ENCODE peak calls at places on chromosomes 12 and 14, in six cellular contexts. One of them, this sample, is unnamed.

GRCh38 chr14:65847065-65847847 is 434.7 kb downstream of the FUT8 start:
- DNase-seq in progenitor cell of endocrine pancreas: no peak
- DNase-seq in lung microvascular endothelial cell: no peak
- DNase-seq in bronchial epithelial cell: no peak
- DNase-seq in PC-3: no peak
- DNase-seq in GM06990: no peak
- DNase-seq in this sample: no peak

GRCh38 chr12:114406326-114407033 is 536 bp upstream of the TBX5 start:
- DNase-seq in progenitor cell of endocrine pancreas: no peak
- DNase-seq in lung microvascular endothelial cell: no peak
- DNase-seq in bronchial epithelial cell: no peak
- DNase-seq in PC-3: no peak
- DNase-seq in GM06990: no peak
- DNase-seq in this sample: no peak

GRCh38 chr12:7695159-7695930 is at the start of gene GDF3:
- DNase-seq in progenitor cell of endocrine pancreas: no peak
- DNase-seq in lung microvascular endothelial cell: peak
- DNase-seq in bronchial epithelial cell: no peak
- DNase-seq in PC-3: no peak
- DNase-seq in GM06990: no peak
- DNase-seq in this sample: no peak

GRCh38 chr12:43282106-43282505 is 269.9 kb downstream of the ADAMTS20 start:
- DNase-seq in progenitor cell of endocrine pancreas: no peak
- DNase-seq in lung microvascular endothelial cell: peak
- DNase-seq in bronchial epithelial cell: peak
- DNase-seq in PC-3: peak
- DNase-seq in GM06990: no peak
- DNase-seq in this sample: peak

GRCh38 chr12:52945389-52946232 is 3.3 kb upstream of the KRT18 start:
- DNase-seq in progenitor cell of endocrine pancreas: peak
- DNase-seq in lung microvascular endothelial cell: peak
- DNase-seq in bronchial epithelial cell: peak
- DNase-seq in PC-3: peak
- DNase-seq in GM06990: no peak
- DNase-seq in this sample: no peak

GRCh38 chr12:13375583-13376413 is 179.3 kb downstream of the EMP1 start:
- DNase-seq in progenitor cell of endocrine pancreas: no peak
- DNase-seq in lung microvascular endothelial cell: no peak
- DNase-seq in bronchial epithelial cell: no peak
- DNase-seq in PC-3: peak
- DNase-seq in GM06990: no peak
- DNase-seq in this sample: no peak

GRCh38 chr14:100586520-100587247 is 533 bp downstream of the BEGAIN start:
- DNase-seq in progenitor cell of endocrine pancreas: no peak
- DNase-seq in lung microvascular endothelial cell: no peak
- DNase-seq in bronchial epithelial cell: peak
- DNase-seq in PC-3: peak
- DNase-seq in GM06990: no peak
- DNase-seq in this sample: peak

GRCh38 chr14:35369701-35370191 is 34.8 kb downstream of the NFKBIA start:
- DNase-seq in progenitor cell of endocrine pancreas: no peak
- DNase-seq in lung microvascular endothelial cell: peak
- DNase-seq in bronchial epithelial cell: peak
- DNase-seq in PC-3: peak
- DNase-seq in GM06990: no peak
- DNase-seq in this sample: peak

GRCh38 chr14:80974338-80975078 is 19.1 kb downstream of the TSHR start:
- DNase-seq in progenitor cell of endocrine pancreas: no peak
- DNase-seq in lung microvascular endothelial cell: no peak
- DNase-seq in bronchial epithelial cell: no peak
- DNase-seq in PC-3: no peak
- DNase-seq in GM06990: no peak
- DNase-seq in this sample: peak

GRCh38 chr12:71010143-71010479 is 89.6 kb upstream of the PTPRR start:
- DNase-seq in progenitor cell of endocrine pancreas: no peak
- DNase-seq in lung microvascular endothelial cell: no peak
- DNase-seq in bronchial epithelial cell: no peak
- DNase-seq in PC-3: no peak
- DNase-seq in GM06990: no peak
- DNase-seq in this sample: no peak

GRCh38 chr14:88628033-88628432 is 65.2 kb downstream of the ZC3H14 start:
- DNase-seq in progenitor cell of endocrine pancreas: no peak
- DNase-seq in lung microvascular endothelial cell: no peak
- DNase-seq in bronchial epithelial cell: no peak
- DNase-seq in PC-3: no peak
- DNase-seq in GM06990: no peak
- DNase-seq in this sample: no peak

GRCh38 chr12:122323311-122324019 is 57.2 kb upstream of the VPS33A start:
- DNase-seq in progenitor cell of endocrine pancreas: no peak
- DNase-seq in lung microvascular endothelial cell: no peak
- DNase-seq in bronchial epithelial cell: no peak
- DNase-seq in PC-3: no peak
- DNase-seq in GM06990: no peak
- DNase-seq in this sample: no peak

GRCh38 chr14:88937706-88938105 is 113.3 kb downstream of the TTC8 start:
- DNase-seq in progenitor cell of endocrine pancreas: no peak
- DNase-seq in lung microvascular endothelial cell: no peak
- DNase-seq in bronchial epithelial cell: no peak
- DNase-seq in PC-3: peak
- DNase-seq in GM06990: no peak
- DNase-seq in this sample: no peak

GRCh38 chr12:109844983-109845841 is 12.0 kb upstream of the TRPV4 start:
- DNase-seq in progenitor cell of endocrine pancreas: peak
- DNase-seq in lung microvascular endothelial cell: peak
- DNase-seq in bronchial epithelial cell: peak
- DNase-seq in PC-3: peak
- DNase-seq in GM06990: peak
- DNase-seq in this sample: peak

GRCh38 chr12:40063424-40063823 is 42.5 kb downstream of the SLC2A13 start:
- DNase-seq in progenitor cell of endocrine pancreas: no peak
- DNase-seq in lung microvascular endothelial cell: no peak
- DNase-seq in bronchial epithelial cell: no peak
- DNase-seq in PC-3: no peak
- DNase-seq in GM06990: no peak
- DNase-seq in this sample: peak

GRCh38 chr12:42741771-42742510 is 152.4 kb upstream of the PRICKLE1 start:
- DNase-seq in progenitor cell of endocrine pancreas: no peak
- DNase-seq in lung microvascular endothelial cell: peak
- DNase-seq in bronchial epithelial cell: no peak
- DNase-seq in PC-3: peak
- DNase-seq in GM06990: no peak
- DNase-seq in this sample: peak

GRCh38 chr12:108798551-108799221 is 58.7 kb downstream of the SSH1 start:
- DNase-seq in progenitor cell of endocrine pancreas: no peak
- DNase-seq in lung microvascular endothelial cell: no peak
- DNase-seq in bronchial epithelial cell: peak
- DNase-seq in PC-3: no peak
- DNase-seq in GM06990: no peak
- DNase-seq in this sample: no peak

GRCh38 chr12:124750149-124750656 is 113.5 kb downstream of the SCARB1 start:
- DNase-seq in progenitor cell of endocrine pancreas: no peak
- DNase-seq in lung microvascular endothelial cell: no peak
- DNase-seq in bronchial epithelial cell: no peak
- DNase-seq in PC-3: no peak
- DNase-seq in GM06990: no peak
- DNase-seq in this sample: no peak

GRCh38 chr12:19220205-19220604 is 90.7 kb downstream of the PLEKHA5 start:
- DNase-seq in progenitor cell of endocrine pancreas: no peak
- DNase-seq in lung microvascular endothelial cell: peak
- DNase-seq in bronchial epithelial cell: peak
- DNase-seq in PC-3: peak
- DNase-seq in GM06990: no peak
- DNase-seq in this sample: no peak

GRCh38 chr12:71158361-71158882 is 623 bp upstream of the TSPAN8 start:
- DNase-seq in progenitor cell of endocrine pancreas: no peak
- DNase-seq in lung microvascular endothelial cell: no peak
- DNase-seq in bronchial epithelial cell: peak
- DNase-seq in PC-3: peak
- DNase-seq in GM06990: no peak
- DNase-seq in this sample: peak

GRCh38 chr12:47797432-47797831 is 22.3 kb downstream of the HDAC7 start:
- DNase-seq in progenitor cell of endocrine pancreas: no peak
- DNase-seq in lung microvascular endothelial cell: no peak
- DNase-seq in bronchial epithelial cell: no peak
- DNase-seq in PC-3: peak
- DNase-seq in GM06990: no peak
- DNase-seq in this sample: peak

GRCh38 chr12:31323466-31324115 is 2.4 kb downstream of the SINHCAF start:
- DNase-seq in progenitor cell of endocrine pancreas: no peak
- DNase-seq in lung microvascular endothelial cell: peak
- DNase-seq in bronchial epithelial cell: no peak
- DNase-seq in PC-3: no peak
- DNase-seq in GM06990: peak
- DNase-seq in this sample: peak

GRCh38 chr14:77027538-77028383 is 747 bp downstream of the IRF2BPL start:
- DNase-seq in progenitor cell of endocrine pancreas: peak
- DNase-seq in lung microvascular endothelial cell: peak
- DNase-seq in bronchial epithelial cell: no peak
- DNase-seq in PC-3: peak
- DNase-seq in GM06990: peak
- DNase-seq in this sample: peak

GRCh38 chr12:115811066-115811465 is 466.4 kb downstream of the MED13L start:
- DNase-seq in progenitor cell of endocrine pancreas: no peak
- DNase-seq in lung microvascular endothelial cell: no peak
- DNase-seq in bronchial epithelial cell: no peak
- DNase-seq in PC-3: no peak
- DNase-seq in GM06990: no peak
- DNase-seq in this sample: no peak

GRCh38 chr12:49507139-49507538 is 31.7 kb upstream of the KCNH3 start:
- DNase-seq in progenitor cell of endocrine pancreas: no peak
- DNase-seq in lung microvascular endothelial cell: peak
- DNase-seq in bronchial epithelial cell: peak
- DNase-seq in PC-3: peak
- DNase-seq in GM06990: no peak
- DNase-seq in this sample: no peak

GRCh38 chr12:124742111-124742510 is 121.6 kb downstream of the SCARB1 start:
- DNase-seq in progenitor cell of endocrine pancreas: no peak
- DNase-seq in lung microvascular endothelial cell: no peak
- DNase-seq in bronchial epithelial cell: no peak
- DNase-seq in PC-3: no peak
- DNase-seq in GM06990: no peak
- DNase-seq in this sample: peak

GRCh38 chr12:62933871-62934798 is 815 bp downstream of the PPM1H start:
- DNase-seq in progenitor cell of endocrine pancreas: no peak
- DNase-seq in lung microvascular endothelial cell: peak
- DNase-seq in bronchial epithelial cell: no peak
- DNase-seq in PC-3: peak
- DNase-seq in GM06990: peak
- DNase-seq in this sample: peak

GRCh38 chr14:76644875-76645518 is 116.3 kb upstream of the VASH1 start:
- DNase-seq in progenitor cell of endocrine pancreas: peak
- DNase-seq in lung microvascular endothelial cell: peak
- DNase-seq in bronchial epithelial cell: peak
- DNase-seq in PC-3: peak
- DNase-seq in GM06990: peak
- DNase-seq in this sample: peak

GRCh38 chr14:96146131-96146771 is 58.4 kb upstream of the BDKRB2 start:
- DNase-seq in progenitor cell of endocrine pancreas: no peak
- DNase-seq in lung microvascular endothelial cell: peak
- DNase-seq in bronchial epithelial cell: peak
- DNase-seq in PC-3: peak
- DNase-seq in GM06990: no peak
- DNase-seq in this sample: peak

This sample was measured in NCI-H69.